ENCODE peak calls at places on chromosomes 4 and X, in four cellular contexts. X, T, K and A are unnamed samples.

GRCh38 chr4:143234153-143234552 is 49.4 kb downstream of the USP38 start:
- DNase-seq in X (no peak), T (no peak), K (no peak), A (no peak)

GRCh38 chrX:40008841-40009461 is 88.8 kb downstream of the BCOR start:
- DNase-seq in X (no peak), T (no peak), K (peak), A (no peak)

GRCh38 chrX:15973299-15973698 is 118.7 kb upstream of the AP1S2 start:
- DNase-seq in X (peak), T (peak), K (peak), A (peak)

GRCh38 chrX:10087391-10087790 is 69.4 kb upstream of the CLCN4 start:
- DNase-seq in X (no peak), T (no peak), K (no peak), A (no peak)

GRCh38 chr4:168919706-168920324 is 90.2 kb downstream of the CBR4 start:
- DNase-seq in X (no peak), T (no peak), K (no peak), A (no peak)

GRCh38 chrX:53184836-53185235 is 40.2 kb downstream of the KDM5C start:
- DNase-seq in X (peak), T (no peak), K (no peak), A (no peak)

GRCh38 chr4:182920676-182921075 is 3.5 kb upstream of the DCTD start:
- DNase-seq in X (no peak), T (no peak), K (no peak), A (no peak)

GRCh38 chr4:55397024-55397520 is 1.3 kb downstream of the TMEM165 start:
- DNase-seq in X (no peak), T (no peak), K (no peak), A (peak)

GRCh38 chr4:56330691-56331090 is 56.6 kb downstream of the AASDH start:
- DNase-seq in X (no peak), T (no peak), K (no peak), A (no peak)

GRCh38 chr4:41181037-41181436 is 33.3 kb downstream of the APBB2 start:
- DNase-seq in X (no peak), T (no peak), K (no peak), A (no peak)

GRCh38 chr4:11748169-11748872 is 319.6 kb upstream of the HS3ST1 start:
- DNase-seq in X (peak), T (no peak), K (no peak), A (no peak)

GRCh38 chrX:78573630-78574029 is 85.5 kb downstream of the RTL3 start:
- DNase-seq in X (no peak), T (no peak), K (no peak), A (no peak)